ENCODE peak calls at places on chromosomes 4 and X, in six cellular contexts. One of them, this sample, is unnamed.
A peak's percentile ranks its signal among the peaks of the same experiment; 100 is the strongest.

GRCh38 chr4:76658231-76659102 is 223.4 kb downstream of the SHROOM3 start:
- DNase-seq in substantia nigra: no peak
- DNase-seq in OCI-LY7: no peak
- DNase-seq in SK-N-SH: no peak
- DNase-seq in tibial artery: no peak
- DNase-seq in CD8-positive, alpha-beta T cell: no peak
- DNase-seq in this sample: no peak

GRCh38 chrX:24167719-24168472 is 18.4 kb downstream of the ZFX start:
- DNase-seq in SK-N-SH: no peak
- DNase-seq in substantia nigra: no peak
- DNase-seq in tibial artery: no peak
- DNase-seq in OCI-LY7: peak; percentile 37
- DNase-seq in CD8-positive, alpha-beta T cell: no peak
- DNase-seq in this sample: no peak

GRCh38 chrX:130539721-130540321 is 138.0 kb downstream of the RBMX2 start:
- DNase-seq in substantia nigra: no peak
- DNase-seq in OCI-LY7: peak; percentile 50
- DNase-seq in SK-N-SH: peak; percentile 47
- DNase-seq in tibial artery: peak; percentile 63
- DNase-seq in CD8-positive, alpha-beta T cell: no peak
- DNase-seq in this sample: no peak

GRCh38 chr4:106287353-106287969 is 28.5 kb downstream of the TBCK start:
- DNase-seq in CD8-positive, alpha-beta T cell: no peak
- DNase-seq in tibial artery: no peak
- DNase-seq in substantia nigra: no peak
- DNase-seq in OCI-LY7: no peak
- DNase-seq in SK-N-SH: no peak
- DNase-seq in this sample: no peak

GRCh38 chrX:100662791-100663190 is 18.8 kb downstream of the SRPX2 start:
- DNase-seq in tibial artery: no peak
- DNase-seq in CD8-positive, alpha-beta T cell: no peak
- DNase-seq in SK-N-SH: no peak
- DNase-seq in substantia nigra: no peak
- DNase-seq in OCI-LY7: no peak
- DNase-seq in this sample: no peak

GRCh38 chr4:119041951-119042560 is 93.6 kb upstream of the MYOZ2 start:
- DNase-seq in SK-N-SH: peak; percentile 63
- DNase-seq in substantia nigra: no peak
- DNase-seq in tibial artery: peak; percentile 75
- DNase-seq in CD8-positive, alpha-beta T cell: peak; percentile 7
- DNase-seq in OCI-LY7: peak; percentile 81
- DNase-seq in this sample: no peak

GRCh38 chrX:42497356-42497755 is 280.6 kb downstream of the PPP1R2C start:
- DNase-seq in OCI-LY7: no peak
- DNase-seq in SK-N-SH: no peak
- DNase-seq in CD8-positive, alpha-beta T cell: no peak
- DNase-seq in substantia nigra: no peak
- DNase-seq in tibial artery: no peak
- DNase-seq in this sample: no peak

GRCh38 chrX:1011632-1012283 is 200.7 kb downstream of the CRLF2 start:
- DNase-seq in OCI-LY7: no peak
- DNase-seq in CD8-positive, alpha-beta T cell: no peak
- DNase-seq in tibial artery: no peak
- DNase-seq in substantia nigra: no peak
- DNase-seq in SK-N-SH: no peak
- DNase-seq in this sample: no peak

GRCh38 chrX:1390621-1391369 is 1.1 kb downstream of the SLC25A6 start:
- DNase-seq in OCI-LY7: no peak
- DNase-seq in substantia nigra: no peak
- DNase-seq in SK-N-SH: no peak
- DNase-seq in tibial artery: peak; percentile 68
- DNase-seq in CD8-positive, alpha-beta T cell: no peak
- DNase-seq in this sample: peak; percentile 78

GRCh38 chr4:147830987-147831386 is 99.1 kb downstream of the ARHGAP10 start:
- DNase-seq in CD8-positive, alpha-beta T cell: no peak
- DNase-seq in tibial artery: no peak
- DNase-seq in OCI-LY7: no peak
- DNase-seq in substantia nigra: no peak
- DNase-seq in SK-N-SH: no peak
- DNase-seq in this sample: no peak

GRCh38 chr4:77026322-77026704 is 49.5 kb downstream of the CCNI start:
- DNase-seq in tibial artery: no peak
- DNase-seq in SK-N-SH: no peak
- DNase-seq in OCI-LY7: no peak
- DNase-seq in CD8-positive, alpha-beta T cell: no peak
- DNase-seq in substantia nigra: no peak
- DNase-seq in this sample: no peak

GRCh38 chr4:3375688-3376087 is 66.1 kb upstream of the HGFAC start:
- DNase-seq in SK-N-SH: peak; percentile 26
- DNase-seq in OCI-LY7: no peak
- DNase-seq in substantia nigra: no peak
- DNase-seq in tibial artery: no peak
- DNase-seq in CD8-positive, alpha-beta T cell: no peak
- DNase-seq in this sample: no peak

GRCh38 chr4:142021181-142021580 is 384.8 kb downstream of the IL15 start:
- DNase-seq in SK-N-SH: no peak
- DNase-seq in CD8-positive, alpha-beta T cell: no peak
- DNase-seq in OCI-LY7: no peak
- DNase-seq in substantia nigra: no peak
- DNase-seq in tibial artery: no peak
- DNase-seq in this sample: no peak

GRCh38 chr4:26787461-26788340 is 72.9 kb upstream of the STIM2 start:
- DNase-seq in SK-N-SH: no peak
- DNase-seq in OCI-LY7: peak; percentile 88
- DNase-seq in CD8-positive, alpha-beta T cell: no peak
- DNase-seq in tibial artery: no peak
- DNase-seq in substantia nigra: no peak
- DNase-seq in this sample: no peak

GRCh38 chrX:108309144-108309543 is 129.1 kb downstream of the COL4A6 start:
- DNase-seq in CD8-positive, alpha-beta T cell: no peak
- DNase-seq in OCI-LY7: no peak
- DNase-seq in tibial artery: no peak
- DNase-seq in SK-N-SH: no peak
- DNase-seq in substantia nigra: no peak
- DNase-seq in this sample: no peak

GRCh38 chrX:24178441-24178840 is 28.9 kb downstream of the ZFX start:
- DNase-seq in tibial artery: no peak
- DNase-seq in OCI-LY7: no peak
- DNase-seq in CD8-positive, alpha-beta T cell: no peak
- DNase-seq in SK-N-SH: no peak
- DNase-seq in substantia nigra: no peak
- DNase-seq in this sample: no peak

GRCh38 chr4:8351931-8352367 is 82.4 kb downstream of the HTRA3 start:
- DNase-seq in OCI-LY7: no peak
- DNase-seq in tibial artery: peak; percentile 65
- DNase-seq in CD8-positive, alpha-beta T cell: no peak
- DNase-seq in SK-N-SH: no peak
- DNase-seq in substantia nigra: no peak
- DNase-seq in this sample: no peak

GRCh38 chr4:98873059-98873458 is 55.9 kb downstream of the EIF4E start:
- DNase-seq in substantia nigra: no peak
- DNase-seq in OCI-LY7: no peak
- DNase-seq in CD8-positive, alpha-beta T cell: no peak
- DNase-seq in SK-N-SH: no peak
- DNase-seq in tibial artery: no peak
- DNase-seq in this sample: no peak

GRCh38 chrX:51759055-51759454 is 15.8 kb downstream of the GSPT2 start:
- DNase-seq in tibial artery: no peak
- DNase-seq in OCI-LY7: no peak
- DNase-seq in CD8-positive, alpha-beta T cell: no peak
- DNase-seq in SK-N-SH: peak; percentile 14
- DNase-seq in substantia nigra: no peak
- DNase-seq in this sample: no peak

GRCh38 chr4:56655209-56655626 is 25.9 kb downstream of the HOPX start:
- DNase-seq in tibial artery: no peak
- DNase-seq in SK-N-SH: peak; percentile 77
- DNase-seq in substantia nigra: no peak
- DNase-seq in CD8-positive, alpha-beta T cell: no peak
- DNase-seq in OCI-LY7: no peak
- DNase-seq in this sample: peak; percentile 81

GRCh38 chr4:124902111-124902510 is 189.6 kb upstream of the ANKRD50 start:
- DNase-seq in SK-N-SH: no peak
- DNase-seq in substantia nigra: no peak
- DNase-seq in CD8-positive, alpha-beta T cell: no peak
- DNase-seq in OCI-LY7: no peak
- DNase-seq in tibial artery: no peak
- DNase-seq in this sample: no peak

GRCh38 chr4:48722509-48723446 is 57.3 kb downstream of the FRYL start:
- DNase-seq in SK-N-SH: no peak
- DNase-seq in OCI-LY7: no peak
- DNase-seq in tibial artery: no peak
- DNase-seq in substantia nigra: no peak
- DNase-seq in CD8-positive, alpha-beta T cell: no peak
- DNase-seq in this sample: no peak

GRCh38 chr4:76732246-76732645 is 165.7 kb downstream of the SOWAHB start:
- DNase-seq in tibial artery: no peak
- DNase-seq in OCI-LY7: no peak
- DNase-seq in substantia nigra: no peak
- DNase-seq in SK-N-SH: no peak
- DNase-seq in CD8-positive, alpha-beta T cell: no peak
- DNase-seq in this sample: no peak

GRCh38 chr4:11152684-11153083 is 276.0 kb downstream of the HS3ST1 start:
- DNase-seq in CD8-positive, alpha-beta T cell: no peak
- DNase-seq in substantia nigra: no peak
- DNase-seq in OCI-LY7: no peak
- DNase-seq in SK-N-SH: no peak
- DNase-seq in tibial artery: no peak
- DNase-seq in this sample: no peak

GRCh38 chr4:123856689-123857545 is 460.3 kb downstream of the SPRY1 start:
- DNase-seq in SK-N-SH: peak; percentile 41
- DNase-seq in CD8-positive, alpha-beta T cell: no peak
- DNase-seq in OCI-LY7: no peak
- DNase-seq in tibial artery: no peak
- DNase-seq in substantia nigra: no peak
- DNase-seq in this sample: peak; percentile 62

GRCh38 chr4:52376107-52376704 is 282.9 kb downstream of the USP46 start:
- DNase-seq in OCI-LY7: peak; percentile 48
- DNase-seq in SK-N-SH: peak; percentile 41
- DNase-seq in CD8-positive, alpha-beta T cell: no peak
- DNase-seq in substantia nigra: no peak
- DNase-seq in tibial artery: no peak
- DNase-seq in this sample: no peak

GRCh38 chr4:84631573-84631972 is 48.6 kb downstream of the CDS1 start:
- DNase-seq in CD8-positive, alpha-beta T cell: no peak
- DNase-seq in tibial artery: no peak
- DNase-seq in substantia nigra: no peak
- DNase-seq in OCI-LY7: no peak
- DNase-seq in SK-N-SH: no peak
- DNase-seq in this sample: no peak
- H3K27ac ChIP-seq in CD8-positive, alpha-beta T cell: no peak overlapping the region
- H3K27ac ChIP-seq in tibial artery: no peak overlapping the region
- H3K27ac ChIP-seq in substantia nigra: no peak overlapping the region
- H3K27ac ChIP-seq in OCI-LY7: no peak overlapping the region
- H3K27ac ChIP-seq in SK-N-SH: no peak overlapping the region
- H3K27ac ChIP-seq in this sample: no peak overlapping the region

GRCh38 chr4:181956502-181956901 is 286.7 kb upstream of the TENM3 start:
- DNase-seq in CD8-positive, alpha-beta T cell: no peak
- DNase-seq in SK-N-SH: no peak
- DNase-seq in OCI-LY7: no peak
- DNase-seq in tibial artery: no peak
- DNase-seq in substantia nigra: no peak
- DNase-seq in this sample: no peak
- H3K27ac ChIP-seq in CD8-positive, alpha-beta T cell: no peak overlapping the region
- H3K27ac ChIP-seq in SK-N-SH: peak overlapping the region; percentile 85
- H3K27ac ChIP-seq in OCI-LY7: no peak overlapping the region
- H3K27ac ChIP-seq in tibial artery: no peak overlapping the region
- H3K27ac ChIP-seq in substantia nigra: no peak overlapping the region
- H3K27ac ChIP-seq in this sample: no peak overlapping the region

DNA sequence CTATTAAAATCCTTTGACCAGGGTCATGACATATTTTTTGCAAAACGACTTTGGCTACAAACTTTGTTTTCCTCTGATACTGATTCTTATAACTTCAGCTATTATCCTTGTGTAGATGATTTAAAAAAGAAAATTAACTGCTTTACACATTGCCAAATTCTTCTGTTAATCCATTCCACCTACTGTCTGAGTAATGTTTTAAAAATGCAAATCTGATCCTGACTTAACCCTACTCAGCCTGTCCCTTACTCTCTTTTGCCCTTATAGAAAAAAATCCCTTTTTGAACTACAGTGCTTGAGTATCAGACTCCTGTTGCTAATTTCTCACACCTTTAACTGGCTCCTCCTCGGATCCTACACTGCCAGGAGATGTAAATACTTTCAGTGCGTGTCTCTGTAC is 723.1 kb downstream of the ADGRL3 start:
- DNase-seq in substantia nigra: no peak
- DNase-seq in OCI-LY7: no peak
- DNase-seq in SK-N-SH: no peak
- DNase-seq in CD8-positive, alpha-beta T cell: no peak
- DNase-seq in tibial artery: no peak
- DNase-seq in this sample: no peak
- H3K27ac ChIP-seq in substantia nigra: no peak overlapping the region
- H3K27ac ChIP-seq in OCI-LY7: no peak overlapping the region
- H3K27ac ChIP-seq in SK-N-SH: no peak overlapping the region
- H3K27ac ChIP-seq in CD8-positive, alpha-beta T cell: no peak overlapping the region
- H3K27ac ChIP-seq in tibial artery: no peak overlapping the region
- H3K27ac ChIP-seq in this sample: no peak overlapping the region

GRCh38 chrX:118694628-118695027 is 32.8 kb upstream of the IL13RA1 start:
- DNase-seq in substantia nigra: no peak
- DNase-seq in SK-N-SH: no peak
- DNase-seq in tibial artery: no peak
- DNase-seq in OCI-LY7: no peak
- DNase-seq in CD8-positive, alpha-beta T cell: no peak
- DNase-seq in this sample: no peak
- H3K27ac ChIP-seq in substantia nigra: no peak overlapping the region
- H3K27ac ChIP-seq in SK-N-SH: no peak overlapping the region
- H3K27ac ChIP-seq in tibial artery: no peak overlapping the region
- H3K27ac ChIP-seq in OCI-LY7: no peak overlapping the region
- H3K27ac ChIP-seq in CD8-positive, alpha-beta T cell: no peak overlapping the region
- H3K27ac ChIP-seq in this sample: no peak overlapping the region